ENCODE peak calls at places on chromosomes 2 and 18, in six cellular contexts. Y is astrocyte, O is mammary epithelial cell, M is HCT116, U is IMR-90, L is keratinocyte. V is an unnamed sample.

GRCh38 chr18:29181151-29181901 is 1004.4 kb upstream of the CDH2 start:
- DNase-seq in M (no peak), U (peak; percentile 98), O (peak; percentile 52), Y (peak; percentile 97), L (no peak), V (no peak)

GRCh38 chr2:237242091-237242536 is 156.4 kb downstream of the COPS8 start:
- DNase-seq in Y (no peak), M (no peak), U (peak; percentile 30), L (no peak), O (no peak), V (no peak)

GRCh38 chr2:229601396-229601795 is 113.0 kb downstream of the DNER start:
- DNase-seq in L (no peak), U (no peak), Y (peak; percentile 12), O (peak; percentile 42), M (no peak), V (no peak)

GRCh38 chr2:110807520-110807919 is 75.1 kb downstream of the ACOXL start:
- DNase-seq in O (no peak), Y (peak; percentile 1), M (no peak), U (peak; percentile 20), L (no peak), V (no peak)

GRCh38 chr2:193743089-193743488 is 1548.4 kb upstream of the TMEFF2 start:
- DNase-seq in Y (no peak), L (no peak), M (no peak), U (no peak), O (no peak), V (no peak)

GRCh38 chr2:117271631-117272030 is 542.9 kb upstream of the DDX18 start:
- DNase-seq in Y (no peak), U (no peak), O (no peak), M (no peak), L (no peak), V (no peak)

GRCh38 chr2:72895759-72896281 is 8.6 kb downstream of the SPR start:
- DNase-seq in Y (peak; percentile 53), L (no peak), U (peak; percentile 55), O (no peak), M (no peak), V (peak; percentile 33)

GRCh38 chr2:142682528-142682927 is 194.9 kb upstream of the KYNU start:
- DNase-seq in O (peak; percentile 17), M (peak; percentile 13), L (no peak), Y (peak; percentile 10), U (peak; percentile 45), V (no peak)

GRCh38 chr2:240389302-240389805 is 46.1 kb upstream of the GPC1 start:
- DNase-seq in Y (no peak), U (no peak), L (no peak), O (no peak), M (no peak), V (no peak)

GRCh38 chr2:212480447-212480846 is 58.2 kb downstream of the ERBB4 start:
- DNase-seq in M (no peak), L (no peak), O (no peak), Y (no peak), U (no peak), V (no peak)

GRCh38 chr2:149160701-149161217 is 122.3 kb downstream of the LYPD6B start:
- DNase-seq in Y (no peak), O (no peak), M (no peak), L (no peak), U (no peak), V (no peak)

GRCh38 chr2:230824406-230824978 is 40.2 kb upstream of the ITM2C start:
- DNase-seq in Y (peak; percentile 55), U (peak; percentile 81), M (peak; percentile 77), L (peak; percentile 42), O (peak; percentile 55), V (peak; percentile 53)

GRCh38 chr2:60602388-60602787 is 48.9 kb upstream of the BCL11A start:
- DNase-seq in L (no peak), O (no peak), Y (no peak), U (no peak), M (no peak), V (no peak)

GRCh38 chr2:85400951-85401805 is 9.0 kb downstream of the CAPG start:
- DNase-seq in M (no peak), Y (no peak), U (no peak), O (no peak), L (no peak), V (no peak)

GRCh38 chr18:57002627-57003026 is 144.3 kb upstream of the BOD1L2 start:
- DNase-seq in L (no peak), U (no peak), M (no peak), Y (no peak), O (no peak), V (no peak)

GRCh38 chr2:121804340-121804739 is 48.9 kb downstream of the TSN start:
- DNase-seq in L (no peak), O (no peak), M (no peak), Y (peak; percentile 31), U (peak; percentile 32), V (no peak)

GRCh38 chr2:43008388-43008787 is 216.0 kb upstream of the HAAO start:
- DNase-seq in O (no peak), L (no peak), M (no peak), Y (no peak), U (no peak), V (no peak)

GRCh38 chr2:119231975-119232665 is 8.5 kb downstream of the STEAP3 start:
- DNase-seq in U (peak; percentile 74), Y (peak; percentile 56), L (no peak), M (no peak), O (peak; percentile 61), V (no peak)

GRCh38 chr18:23964282-23965238 is 50.0 kb upstream of the TTC39C start:
- DNase-seq in L (no peak), U (no peak), Y (no peak), M (peak; percentile 55), O (no peak), V (no peak)

GRCh38 chr18:5376994-5377393 is 81.5 kb upstream of the ZBTB14 start:
- DNase-seq in Y (no peak), U (no peak), L (no peak), O (no peak), M (no peak), V (no peak)

GRCh38 chr2:32981612-32982011 is 34.9 kb downstream of the LTBP1 start:
- DNase-seq in U (no peak), O (no peak), L (no peak), M (no peak), Y (no peak), V (no peak)

GRCh38 chr2:10135296-10136089 is 13.0 kb downstream of the RRM2 start:
- DNase-seq in U (peak; percentile 53), L (no peak), M (no peak), Y (no peak), O (peak; percentile 57), V (no peak)

GRCh38 chr2:236510049-236510448 is 59.6 kb upstream of the ACKR3 start:
- DNase-seq in U (no peak), Y (no peak), M (no peak), O (no peak), L (no peak), V (no peak)

GRCh38 chr2:109471656-109472055 is 142.1 kb downstream of the SEPTIN10 start:
- DNase-seq in M (no peak), U (no peak), L (no peak), O (no peak), Y (no peak), V (no peak)

GRCh38 chr2:156340818-156341481 is 8.4 kb upstream of the NR4A2 start:
- DNase-seq in M (no peak), O (no peak), U (peak; percentile 55), L (no peak), Y (peak; percentile 30), V (no peak)

GRCh38 chr2:225233234-225233633 is 166.3 kb upstream of the NYAP2 start:
- DNase-seq in L (no peak), Y (peak; percentile 18), M (no peak), U (peak; percentile 28), O (peak; percentile 20), V (no peak)

GRCh38 chr2:133097666-133098065 is 427.7 kb upstream of the LYPD1 start:
- DNase-seq in M (no peak), O (peak; percentile 11), U (peak; percentile 62), L (no peak), Y (peak; percentile 15), V (no peak)

GRCh38 chr2:39225564-39225963 is 18.2 kb downstream of the CDKL4 start:
- DNase-seq in O (no peak), M (no peak), L (no peak), U (no peak), Y (no peak), V (no peak)
- H3K4me2 ChIP-seq in O (no peak overlapping the region), M (no peak overlapping the region), L (no peak overlapping the region), U (no peak overlapping the region), Y (no peak overlapping the region), V (no peak overlapping the region)

GRCh38 chr18:35478520-35479435 is 19.0 kb downstream of the INO80C start:
- DNase-seq in O (peak; percentile 100), M (peak; percentile 95), Y (peak; percentile 79), U (peak; percentile 86), L (peak; percentile 96), V (peak; percentile 93)
- TF ChIP-seq CTCF in O (no peak), M (no peak), Y (no peak), U (no peak), L (peak; percentile 28), V (no peak)

GRCh38 chr2:45004569-45005181 is 4.6 kb downstream of the SIX2 start:
- DNase-seq in M (no peak), L (no peak), Y (no peak), O (no peak), U (peak; percentile 2), V (no peak)
- H2AFZ ChIP-seq in M (no peak overlapping the region), L (no peak overlapping the region), Y (peak overlapping the region; percentile 79), O (peak overlapping the region; percentile 78), U (no peak overlapping the region), V (no peak overlapping the region)

DNA sequence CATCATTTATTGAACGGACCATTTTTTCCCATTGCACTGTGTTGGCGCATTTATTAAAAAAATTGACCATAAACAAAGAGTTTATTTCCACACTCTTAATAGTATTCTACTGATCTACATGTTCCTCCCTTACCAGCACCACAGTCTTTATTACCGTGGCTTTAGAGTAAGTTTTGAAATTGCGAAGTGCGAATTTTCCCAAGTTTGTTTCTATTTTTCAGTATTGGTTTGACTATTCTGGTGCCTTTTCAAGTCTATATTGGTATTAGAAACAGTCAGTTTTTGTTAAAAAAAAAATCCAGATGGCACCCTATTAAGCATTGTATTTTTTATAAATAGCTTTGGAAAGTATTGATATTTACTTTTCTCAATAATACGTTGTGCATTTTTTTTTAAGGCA is 795.1 kb upstream of the HS6ST1 start:
- DNase-seq in M (no peak), U (no peak), Y (no peak), L (no peak), O (no peak), V (no peak)
- H3K4me2 ChIP-seq in M (no peak overlapping the region), U (no peak overlapping the region), Y (no peak overlapping the region), L (no peak overlapping the region), O (no peak overlapping the region), V (no peak overlapping the region)

GRCh38 chr2:206250041-206250897 is 24.2 kb upstream of the ZDBF2 start:
- DNase-seq in M (no peak), L (no peak), U (peak; percentile 4), Y (no peak), O (no peak), V (no peak)
- TF ChIP-seq CTCF in M (no peak), L (no peak), U (no peak), Y (no peak), O (no peak), V (no peak)

DNA sequence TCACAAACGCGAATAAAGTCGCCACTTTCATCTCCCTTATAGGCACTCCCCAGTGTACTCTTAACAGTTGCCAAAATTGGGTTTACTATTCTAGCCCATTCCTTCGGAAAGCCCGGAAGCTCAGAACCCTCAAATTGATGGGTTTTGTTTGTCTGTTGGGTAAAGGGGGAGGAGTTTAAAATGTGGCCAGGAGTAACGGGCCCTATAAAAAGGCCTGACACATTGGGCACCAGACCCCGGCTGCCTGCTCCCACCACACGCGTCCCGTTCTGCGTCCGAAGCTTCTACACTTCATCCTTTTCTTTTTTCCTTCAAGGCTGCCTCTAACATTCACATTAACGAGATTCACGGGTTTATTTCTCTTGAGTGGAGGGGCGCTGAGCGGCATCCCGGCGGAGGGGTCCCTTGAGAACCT is 837 bp downstream of the NHEJ1 start:
- DNase-seq in M (no peak), U (no peak), O (no peak), Y (no peak), L (no peak), V (no peak)
- H2AFZ ChIP-seq in M (no peak overlapping the region), U (peak overlapping the region; percentile 99), O (peak overlapping the region; percentile 87), Y (peak overlapping the region; percentile 90), L (peak overlapping the region; percentile 71), V (peak overlapping the region; percentile 87)